ENCODE peak calls at places on chromosome 21, in ten cellular contexts. M is CD8-positive, alpha-beta T cell; E is prostate gland; O is PC-3; T is endodermal cell; B is endothelial cell of umbilical vein; Z is pancreas; H is uterus; L is breast epithelium; V is fibroblast of lung. Q is an unnamed sample.

GRCh38 chr21:23093259-23093658 is 2095.1 kb downstream of the NCAM2 start:
- DNase-seq in M (no peak), E (no peak), O (no peak), T (no peak), B (no peak), Z (no peak), H (no peak), L (no peak), V (no peak), Q (no peak)

GRCh38 chr21:20822559-20823133 is 175.6 kb upstream of the NCAM2 start:
- DNase-seq in M (no peak), E (no peak), O (no peak), T (no peak), B (no peak), Z (no peak), H (no peak), L (no peak), V (no peak), Q (no peak)

GRCh38 chr21:46661627-46662366 is 26.3 kb downstream of the PRMT2 start:
- DNase-seq in M (no peak), E (no peak), O (no peak), T (no peak), B (no peak), Z (peak; percentile 80), H (no peak), L (no peak), V (no peak), Q (no peak)

GRCh38 chr21:42239973-42240372 is 21.0 kb downstream of the ABCG1 start:
- DNase-seq in M (no peak), E (no peak), O (no peak), T (peak; percentile 59), B (no peak), Z (no peak), H (no peak), L (no peak), V (no peak), Q (no peak)

GRCh38 chr21:16320110-16320509 is 590.3 kb downstream of the USP25 start:
- DNase-seq in M (no peak), E (no peak), O (no peak), T (no peak), B (no peak), Z (no peak), H (no peak), L (no peak), V (no peak), Q (no peak)

GRCh38 chr21:41024341-41025056 is 143.5 kb upstream of the BACE2 start:
- DNase-seq in M (no peak), E (no peak), O (no peak), T (no peak), B (no peak), Z (no peak), H (no peak), L (no peak), V (no peak), Q (no peak)

GRCh38 chr21:19695796-19696195 is 1292.2 kb upstream of the TMPRSS15 start:
- DNase-seq in M (no peak), E (no peak), O (no peak), T (no peak), B (no peak), Z (no peak), H (no peak), L (no peak), V (no peak), Q (no peak)

GRCh38 chr21:43900078-43900385 is 35.0 kb downstream of the AGPAT3 start:
- DNase-seq in M (no peak), E (no peak), O (no peak), T (no peak), B (no peak), Z (no peak), H (no peak), L (no peak), V (no peak), Q (no peak)

GRCh38 chr21:38996355-38996754 is 186.9 kb downstream of the PSMG1 start:
- DNase-seq in M (no peak), E (no peak), O (no peak), T (no peak), B (no peak), Z (no peak), H (no peak), L (no peak), V (no peak), Q (no peak)

GRCh38 chr21:38997051-38997450 is 186.2 kb downstream of the PSMG1 start:
- DNase-seq in M (no peak), E (no peak), O (no peak), T (no peak), B (no peak), Z (no peak), H (no peak), L (no peak), V (no peak), Q (no peak)

GRCh38 chr21:38994014-38994413 is 188.3 kb downstream of the ETS2 start:
- DNase-seq in M (no peak), E (no peak), O (no peak), T (no peak), B (no peak), Z (no peak), H (no peak), L (no peak), V (no peak), Q (no peak)

GRCh38 chr21:38995071-38995669 is 188.1 kb downstream of the PSMG1 start:
- DNase-seq in M (no peak), E (no peak), O (no peak), T (peak; percentile 51), B (no peak), Z (no peak), H (no peak), L (no peak), V (no peak), Q (no peak)

GRCh38 chr21:38995755-38996154 is 187.5 kb downstream of the PSMG1 start:
- DNase-seq in M (no peak), E (no peak), O (no peak), T (no peak), B (no peak), Z (no peak), H (no peak), L (no peak), V (no peak), Q (no peak)
- H3K4me1 ChIP-seq in M (no peaks in the 10 kb centered on the region), E (no peaks in the 10 kb centered on the region), O (peaks cover 23% of the 10 kb centered on the region), T (peaks cover 11% of the 10 kb centered on the region), B (peaks cover 52% of the 10 kb centered on the region), Z (no peaks in the 10 kb centered on the region), H (no peaks in the 10 kb centered on the region), L (peaks cover 6% of the 10 kb centered on the region), V (peaks cover 19% of the 10 kb centered on the region), Q (peaks cover 9% of the 10 kb centered on the region)

GRCh38 chr21:34083357-34083756 is 10.0 kb downstream of the MRPS6 start:
- DNase-seq in M (no peak), E (no peak), O (no peak), T (no peak), B (no peak), Z (no peak), H (no peak), L (no peak), V (no peak), Q (no peak)

GRCh38 chr21:34080693-34081092 is 7.3 kb downstream of the MRPS6 start:
- DNase-seq in M (no peak), E (no peak), O (peak; percentile 34), T (no peak), B (peak; percentile 11), Z (no peak), H (no peak), L (no peak), V (no peak), Q (no peak)

GRCh38 chr21:34085129-34085528 is 11.8 kb downstream of the MRPS6 start:
- DNase-seq in M (no peak), E (no peak), O (no peak), T (no peak), B (no peak), Z (no peak), H (no peak), L (no peak), V (no peak), Q (no peak)

GRCh38 chr21:34078915-34079314 is 5.5 kb downstream of the MRPS6 start:
- DNase-seq in M (no peak), E (no peak), O (peak; percentile 25), T (no peak), B (no peak), Z (no peak), H (no peak), L (no peak), V (no peak), Q (no peak)

GRCh38 chr21:34082769-34083168 is 9.4 kb downstream of the MRPS6 start:
- DNase-seq in M (no peak), E (no peak), O (no peak), T (no peak), B (no peak), Z (no peak), H (no peak), L (no peak), V (no peak), Q (no peak)
- H3K4me1 ChIP-seq in M (peaks cover 78% of the 10 kb centered on the region), E (peaks cover 4% of the 10 kb centered on the region), O (peaks cover 24% of the 10 kb centered on the region), T (peaks cover 22% of the 10 kb centered on the region), B (no peaks in the 10 kb centered on the region), Z (peaks cover 7% of the 10 kb centered on the region), H (no peaks in the 10 kb centered on the region), L (no peaks in the 10 kb centered on the region), V (no peaks in the 10 kb centered on the region), Q (peaks cover 13% of the 10 kb centered on the region)

DNA sequence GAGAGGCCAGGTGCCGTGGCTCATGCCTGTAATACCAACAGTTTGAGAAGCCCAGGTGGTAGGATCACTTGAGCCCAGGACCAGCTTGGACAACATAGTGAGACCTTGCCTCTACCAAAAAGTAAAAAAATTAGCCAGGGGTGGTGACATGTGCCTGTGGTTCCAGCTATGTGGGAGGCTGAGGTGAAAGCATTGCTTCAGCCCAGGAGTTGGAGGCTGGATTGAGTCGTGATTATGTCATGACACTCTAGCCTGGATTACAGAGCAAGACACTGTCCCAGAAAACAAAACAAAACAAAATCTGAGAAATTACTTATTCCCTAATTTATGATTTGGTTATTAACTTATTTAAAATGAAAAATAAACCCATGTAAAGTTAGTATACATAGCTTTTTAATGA is 27.8 kb downstream of the ITSN1 start:
- DNase-seq in M (no peak), E (no peak), O (peak; percentile 37), T (no peak), B (no peak), Z (no peak), H (no peak), L (no peak), V (no peak), Q (no peak)
- H3K4me1 ChIP-seq in M (no peaks in the 10 kb centered on the region), E (no peaks in the 10 kb centered on the region), O (peaks cover 3% of the 10 kb centered on the region), T (peaks cover 2% of the 10 kb centered on the region), B (no peaks in the 10 kb centered on the region), Z (no peaks in the 10 kb centered on the region), H (no peaks in the 10 kb centered on the region), L (no peaks in the 10 kb centered on the region), V (peaks cover 10% of the 10 kb centered on the region), Q (peaks cover 6% of the 10 kb centered on the region)

DNA sequence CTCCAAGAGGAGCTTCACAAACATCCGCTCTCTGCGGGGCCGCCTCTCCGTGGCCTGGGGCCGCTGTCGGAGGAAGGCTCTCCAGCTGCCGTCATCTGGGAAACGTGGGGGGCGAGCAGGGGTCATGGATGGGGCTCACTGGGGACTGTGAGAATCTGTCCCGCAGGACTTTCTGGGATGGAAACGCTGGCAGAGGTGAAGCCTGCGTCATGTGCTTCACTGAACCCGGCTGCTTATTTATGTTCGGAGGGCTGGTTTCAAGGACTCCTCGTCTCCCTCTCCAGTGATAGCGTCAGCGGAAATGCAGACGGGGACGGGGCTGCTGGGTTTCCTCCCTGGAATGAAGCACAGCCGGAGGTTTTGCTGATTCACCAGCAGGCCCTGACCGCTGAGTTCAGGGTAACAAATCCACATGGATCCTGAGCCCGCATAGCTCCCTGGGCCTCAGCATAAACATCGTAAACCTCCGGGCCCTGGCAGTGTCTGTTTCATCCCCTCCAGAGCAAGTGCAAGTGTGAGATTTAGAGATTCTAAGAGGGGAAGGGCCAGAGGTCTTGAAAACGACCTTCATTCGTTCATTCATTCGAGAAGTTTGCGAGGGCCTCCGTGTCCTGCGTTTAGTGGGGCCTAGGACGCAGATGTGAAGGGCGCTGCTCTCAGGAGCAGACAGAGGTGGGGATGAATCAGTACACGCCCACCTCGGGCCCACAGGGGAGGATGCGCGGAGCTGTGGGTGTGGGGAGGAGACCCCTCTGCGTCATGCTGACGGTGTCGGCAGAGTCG is 7.0 kb upstream of the POFUT2 start:
- DNase-seq in M (no peak), E (no peak), O (peak; percentile 92), T (peak; percentile 83), B (peak; percentile 98), Z (no peak), H (peak; percentile 93), L (peak; percentile 54), V (peak; percentile 99), Q (peak; percentile 97)
- H3K4me1 ChIP-seq in M (peaks cover 17% of the 10 kb centered on the region), E (peaks cover 8% of the 10 kb centered on the region), O (peaks cover 48% of the 10 kb centered on the region), T (peaks cover 6% of the 10 kb centered on the region), B (peaks cover 35% of the 10 kb centered on the region), Z (peaks cover 4% of the 10 kb centered on the region), H (peaks cover 21% of the 10 kb centered on the region), L (peaks cover 12% of the 10 kb centered on the region), V (peaks cover 36% of the 10 kb centered on the region), Q (peaks cover 34% of the 10 kb centered on the region)